ENCODE peak calls at places on chromosomes 1 and 21, in four cellular contexts. W is effector memory CD8-positive, alpha-beta T cell; E is psoas muscle; V is CD8-positive, alpha-beta T cell. H is an unnamed sample.
A peak's percentile ranks its signal among the peaks of the same experiment; 100 is the strongest.

GRCh38 chr1:108141604-108142003 is 58.5 kb downstream of the SLC25A24 start:
- DNase-seq in W (no peak), E (no peak), V (no peak), H (no peak)

GRCh38 chr1:53982034-53982761 is 35.8 kb downstream of the LDLRAD1 start:
- DNase-seq in V (no peak), E (peak; percentile 30), W (no peak), H (no peak)

GRCh38 chr1:2787163-2787911 is 14.2 kb downstream of the TTC34 start:
- DNase-seq in E (peak; percentile 2), W (no peak), V (no peak), H (no peak)

GRCh38 chr1:93960641-93961147 is 51.5 kb upstream of the GCLM start:
- DNase-seq in V (no peak), E (no peak), W (no peak), H (no peak)

GRCh38 chr1:175536921-175537320 is 206.5 kb downstream of the TNR start:
- DNase-seq in V (no peak), W (no peak), E (no peak), H (no peak)

GRCh38 chr1:221246628-221247027 is 367.4 kb downstream of the HLX start:
- DNase-seq in E (no peak), W (no peak), V (no peak), H (no peak)

GRCh38 chr1:155773221-155773620 is 83.8 kb downstream of the GON4L start:
- DNase-seq in W (no peak), E (no peak), V (no peak), H (no peak)

GRCh38 chr1:64922336-64922735 is 44.0 kb downstream of the JAK1 start:
- DNase-seq in E (no peak), W (no peak), V (no peak), H (no peak)

GRCh38 chr21:30227128-30227527 is 11.2 kb upstream of the CLDN8 start:
- DNase-seq in W (no peak), E (no peak), V (no peak), H (no peak)

GRCh38 chr1:161012420-161012819 is 8.5 kb downstream of the F11R start:
- DNase-seq in E (no peak), W (no peak), V (no peak), H (no peak)

GRCh38 chr1:107140703-107141490 is at the start of gene NTNG1:
- DNase-seq in W (no peak), E (no peak), V (no peak), H (peak; percentile 49)

GRCh38 chr1:15304708-15305326 is 57.8 kb downstream of the FHAD1 start:
- DNase-seq in W (peak; percentile 65), E (peak; percentile 37), V (peak; percentile 58), H (peak; percentile 70)

GRCh38 chr1:13482600-13482999 is 31.2 kb downstream of the LRRC38 start:
- DNase-seq in W (no peak), E (no peak), V (no peak), H (no peak)

GRCh38 chr1:28129150-28129549 is 40.7 kb upstream of the EYA3 start:
- DNase-seq in W (no peak), E (no peak), V (no peak), H (no peak)

GRCh38 chr1:205812271-205812877 is 624 bp downstream of the SLC41A1 start:
- DNase-seq in E (no peak), W (peak; percentile 17), V (peak; percentile 5), H (peak; percentile 29)

GRCh38 chr1:5634893-5635292 is 357.3 kb downstream of the NPHP4 start:
- DNase-seq in E (no peak), V (no peak), W (no peak), H (no peak)

GRCh38 chr1:235093013-235093618 is 35.5 kb downstream of the TOMM20 start:
- DNase-seq in E (no peak), W (no peak), V (no peak), H (peak; percentile 24)

GRCh38 chr21:36170823-36171222 is 14.2 kb downstream of the DOP1B start:
- DNase-seq in W (no peak), V (no peak), E (no peak), H (no peak)

GRCh38 chr21:44854664-44855446 is 18.6 kb downstream of the PTTG1IP start:
- DNase-seq in E (peak; percentile 43), W (no peak), V (no peak), H (no peak)

GRCh38 chr21:44985441-44986401 is 45.9 kb downstream of the SLX9 start:
- DNase-seq in E (peak; percentile 17), V (no peak), W (no peak), H (no peak)

GRCh38 chr1:206555473-206555935 is 48.2 kb downstream of the RASSF5 start:
- DNase-seq in V (no peak), E (peak; percentile 35), W (peak; percentile 33), H (peak; percentile 35)

H was measured in OCI-LY7.